ENCODE peak calls at places on chromosomes 13 and 19, in ten cellular contexts. F, K, S, L, A, P, T, D, R and V are unnamed samples.

GRCh38 chr13:47837104-47837880 is 163.8 kb downstream of the SUCLA2 start:
- DNase-seq in P (no peak), D (no peak), R (no peak), A (no peak), F (no peak), K (no peak), T (no peak), L (no peak), S (no peak), V (no peak)

GRCh38 chr19:33412617-33413425 is 39.3 kb downstream of the CEBPG start:
- DNase-seq in K (no peak), D (no peak), R (no peak), F (peak), T (no peak), A (no peak), L (no peak), P (no peak), S (no peak), V (no peak)

GRCh38 chr19:14505488-14506239 is 9.7 kb upstream of the GIPC1 start:
- DNase-seq in R (peak), F (no peak), L (peak), T (peak), D (peak), P (peak), S (peak), A (peak), K (no peak), V (no peak)

GRCh38 chr19:2047449-2048103 is 3.5 kb downstream of the MKNK2 start:
- DNase-seq in L (no peak), F (peak), R (no peak), A (no peak), S (peak), K (peak), P (peak), D (no peak), T (no peak), V (peak)

GRCh38 chr13:41059466-41059865 is 1.8 kb upstream of the WBP4 start:
- DNase-seq in R (no peak), A (no peak), D (no peak), F (no peak), T (peak), L (no peak), S (no peak), K (no peak), P (no peak), V (no peak)

GRCh38 chr19:11293468-11294389 is 2.2 kb upstream of the TSPAN16 start:
- DNase-seq in K (peak), A (peak), S (peak), R (peak), T (peak), F (peak), L (peak), P (peak), D (peak), V (peak)

GRCh38 chr13:49997935-49998334 is 1.1 kb downstream of the TRIM13 start:
- DNase-seq in P (no peak), A (no peak), K (no peak), F (no peak), T (no peak), L (no peak), D (no peak), S (no peak), R (no peak), V (no peak)

GRCh38 chr13:36151591-36151990 is 20.4 kb upstream of the DCLK1 start:
- DNase-seq in D (no peak), T (no peak), K (no peak), S (no peak), F (no peak), L (no peak), P (no peak), R (no peak), A (no peak), V (no peak)

GRCh38 chr13:21176982-21177284 is 475 bp downstream of the MRPL57 start:
- DNase-seq in K (no peak), D (no peak), P (no peak), A (no peak), F (no peak), R (no peak), T (no peak), L (no peak), S (no peak), V (no peak)

GRCh38 chr19:16127080-16127479 is 15.4 kb downstream of the RAB8A start:
- DNase-seq in T (no peak), D (no peak), A (no peak), S (no peak), F (no peak), K (no peak), P (no peak), R (no peak), L (no peak), V (no peak)

GRCh38 chr19:45906221-45906620 is 3.8 kb upstream of the MYPOP start:
- DNase-seq in L (no peak), F (no peak), K (no peak), S (no peak), D (no peak), T (peak), P (no peak), A (no peak), R (no peak), V (no peak)

GRCh38 chr13:31588331-31588730 is 151.0 kb upstream of the RXFP2 start:
- DNase-seq in T (no peak), K (no peak), A (no peak), P (no peak), F (no peak), S (no peak), L (no peak), D (no peak), R (no peak), V (no peak)

GRCh38 chr13:51825165-51825592 is 19.8 kb downstream of the TMEM272 start:
- DNase-seq in P (no peak), L (no peak), S (no peak), T (no peak), F (no peak), D (no peak), A (no peak), R (no peak), K (peak), V (no peak)

GRCh38 chr13:35549481-35549880 is 73.0 kb upstream of the MAB21L1 start:
- DNase-seq in L (no peak), F (no peak), K (no peak), P (peak), R (no peak), T (peak), S (no peak), A (no peak), D (no peak), V (no peak)

GRCh38 chr13:38607136-38607535 is 79.7 kb upstream of the FREM2 start:
- DNase-seq in R (no peak), P (no peak), D (no peak), A (no peak), F (no peak), T (no peak), K (no peak), L (no peak), S (no peak), V (no peak)

GRCh38 chr13:110575322-110576069 is 14.0 kb upstream of the RAB20 start:
- DNase-seq in T (peak), P (peak), R (no peak), K (no peak), A (peak), L (no peak), D (peak), S (peak), F (peak), V (no peak)

GRCh38 chr13:108957369-108958012 is 328.1 kb downstream of the MYO16 start:
- DNase-seq in S (no peak), P (peak), R (no peak), A (no peak), T (peak), F (no peak), D (no peak), L (no peak), K (peak), V (no peak)

GRCh38 chr13:44434441-44435141 is 61.0 kb downstream of the SERP2 start:
- DNase-seq in L (peak), F (no peak), K (no peak), T (no peak), R (no peak), A (no peak), P (no peak), D (no peak), S (no peak), V (peak)

GRCh38 chr13:50410921-50411712 is 395.9 kb downstream of the KCNRG start:
- DNase-seq in A (no peak), F (no peak), T (peak), D (no peak), R (no peak), L (no peak), P (peak), K (peak), S (no peak), V (no peak)

GRCh38 chr19:831407-832369 is 4.1 kb downstream of the AZU1 start:
- DNase-seq in K (no peak), D (no peak), P (no peak), R (no peak), F (no peak), L (no peak), A (no peak), S (peak), T (no peak), V (no peak)

GRCh38 chr19:55156202-55157063 is 1.1 kb downstream of the TNNI3 start:
- DNase-seq in T (peak), F (no peak), R (no peak), L (peak), D (no peak), P (peak), K (no peak), A (peak), S (peak), V (no peak)

GRCh38 chr19:50258918-50259372 is 55.5 kb downstream of the MYH14 start:
- DNase-seq in D (no peak), P (peak), F (no peak), S (peak), L (no peak), R (no peak), T (no peak), A (no peak), K (no peak), V (no peak)

GRCh38 chr19:38735257-38735686 is 9.0 kb downstream of the CAPN12 start:
- DNase-seq in P (peak), T (no peak), S (peak), K (peak), R (no peak), L (no peak), A (no peak), F (peak), D (peak), V (peak)

DNA sequence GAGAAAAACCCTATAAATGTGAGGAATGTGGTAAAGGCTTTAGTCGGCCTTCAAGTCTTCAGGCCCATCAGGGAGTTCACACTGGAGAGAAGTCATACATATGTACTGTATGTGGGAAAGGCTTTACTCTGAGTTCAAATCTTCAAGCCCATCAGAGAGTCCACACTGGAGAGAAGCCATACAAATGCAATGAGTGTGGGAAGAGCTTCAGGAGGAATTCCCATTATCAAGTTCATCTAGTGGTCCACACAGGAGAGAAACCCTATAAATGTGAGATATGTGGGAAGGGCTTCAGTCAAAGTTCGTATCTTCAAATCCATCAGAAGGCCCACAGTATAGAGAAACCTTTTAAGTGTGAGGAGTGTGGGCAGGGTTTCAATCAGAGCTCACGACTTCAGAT is 11.7 kb downstream of the ZNF226 start:
- DNase-seq in L (no peak), T (no peak), F (no peak), S (no peak), K (no peak), A (no peak), D (no peak), P (peak), R (no peak), V (no peak)
- TF ChIP-seq POLR2A in L (no peak), T (no peak), F (no peak), S (no peak), K (no peak), A (no peak), D (no peak), P (no peak), R (no peak), V (no peak)

DNA sequence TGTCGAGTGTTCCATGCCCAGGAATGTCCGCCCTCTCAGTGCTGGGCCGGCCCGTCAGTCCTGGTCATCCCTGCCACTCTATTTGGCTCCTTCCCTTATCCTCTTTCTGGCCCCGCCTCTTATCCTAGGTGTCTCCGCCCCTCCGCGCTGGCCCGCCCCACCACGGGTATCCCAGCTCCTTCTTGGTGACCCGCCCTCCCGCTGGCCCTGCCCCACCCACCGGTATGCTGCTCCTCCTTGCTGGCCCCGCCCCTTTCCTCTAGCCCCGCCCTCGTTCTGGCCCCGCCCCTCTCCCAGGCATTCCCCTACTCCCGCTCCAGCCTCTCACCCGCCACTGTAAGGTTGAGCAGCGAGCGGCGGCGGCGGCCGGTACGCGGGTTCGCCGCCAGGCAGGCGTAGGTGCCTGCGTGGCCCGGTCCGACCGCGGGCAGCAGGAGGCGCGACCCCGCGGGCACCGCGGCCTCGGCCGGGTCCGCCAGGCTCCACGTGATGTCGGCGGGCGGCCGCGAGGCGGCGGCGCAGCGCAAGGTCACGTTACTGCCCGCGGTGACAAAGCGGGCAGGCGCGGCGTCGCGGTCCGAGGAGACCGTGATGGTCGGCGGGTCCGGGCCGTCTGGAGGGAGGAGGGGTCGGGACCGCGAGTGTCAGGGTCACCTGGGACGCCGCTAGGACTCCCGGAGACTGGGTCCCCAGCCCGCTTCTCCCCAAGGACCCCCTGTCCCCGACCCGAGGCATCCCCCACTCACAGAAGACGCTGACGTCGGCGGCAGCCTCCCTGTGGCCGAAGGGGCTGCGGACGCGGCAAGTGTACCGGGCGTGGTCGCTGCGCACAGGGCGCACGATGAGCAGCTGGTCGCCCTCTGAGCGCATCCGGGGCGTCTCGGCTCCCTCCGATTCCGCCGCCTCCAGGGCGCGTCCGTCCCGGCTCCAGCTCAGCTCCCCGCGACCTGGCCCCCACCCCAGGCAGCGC is 2.0 kb downstream of the VSIG10L start:
- DNase-seq in A (peak), K (peak), T (peak), R (peak), L (peak), D (peak), F (peak), P (peak), S (peak), V (peak)
- TF ChIP-seq POLR2A in A (peak), K (peak), T (peak), R (no peak), L (no peak), D (peak), F (peak), P (peak), S (peak), V (peak)

GRCh38 chr19:10230904-10231623 is at the start of gene S1PR2:
- DNase-seq in K (peak), D (peak), F (peak), P (peak), A (peak), L (peak), T (peak), S (peak), R (peak), V (peak)
- TF ChIP-seq POLR2A in K (peak), D (peak), F (peak), P (no peak), A (peak), L (no peak), T (peak), S (peak), R (no peak), V (peak)

DNA sequence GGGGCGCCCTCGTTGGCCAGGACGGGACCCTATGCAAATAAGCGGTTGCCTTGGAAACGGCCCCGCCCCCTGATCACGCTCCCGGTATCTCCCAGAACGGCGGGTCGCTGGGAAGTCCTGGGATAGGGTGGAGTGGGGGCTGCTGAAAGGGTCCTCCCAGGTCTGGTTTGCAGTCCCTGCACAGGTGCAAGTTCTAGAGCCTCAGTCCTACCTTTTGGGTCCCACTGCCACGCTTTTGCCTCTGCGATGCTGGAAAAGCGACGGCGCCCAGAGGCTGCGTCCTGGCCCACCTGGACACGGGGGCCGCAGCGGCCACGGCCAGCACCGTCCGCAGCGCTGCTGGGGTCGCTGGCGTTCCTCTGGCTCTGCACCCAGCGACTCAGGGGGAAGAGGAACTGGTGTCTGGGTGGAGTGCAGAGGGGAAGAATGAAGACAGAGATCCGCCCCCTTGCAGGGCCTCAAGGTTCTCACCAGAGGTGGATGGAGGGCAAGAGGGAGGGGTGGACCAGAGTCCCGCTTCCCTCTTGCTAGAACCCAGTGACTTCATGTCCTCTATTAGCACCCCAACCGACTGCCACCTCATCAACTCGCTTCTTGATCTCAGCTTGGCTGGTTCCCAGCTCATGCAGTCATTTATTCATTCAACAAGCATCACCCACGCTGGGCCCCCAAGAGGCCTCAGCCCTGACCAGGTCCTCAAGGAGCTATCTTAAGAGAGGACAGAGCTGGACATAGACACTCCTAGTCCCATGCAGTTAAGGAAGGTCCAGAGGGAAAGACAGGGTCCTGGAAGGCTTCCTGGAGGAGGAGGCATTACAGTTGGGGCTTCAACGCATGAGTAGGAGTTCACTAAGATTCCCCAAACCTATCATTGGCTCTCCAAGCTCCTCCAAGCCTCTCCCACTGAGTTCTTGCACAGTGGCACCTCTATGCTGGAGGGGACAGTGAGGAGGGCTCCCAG is at the start of gene LRRC25:
- DNase-seq in S (no peak), D (peak), A (no peak), F (peak), L (no peak), P (no peak), R (no peak), K (no peak), T (no peak), V (peak)
- TF ChIP-seq POLR2A in S (peak), D (no peak), A (peak), F (peak), L (no peak), P (no peak), R (no peak), K (no peak), T (no peak), V (no peak)

GRCh38 chr19:40416918-40417713 is 3.9 kb upstream of the PRX start:
- DNase-seq in F (peak), D (no peak), K (no peak), R (no peak), L (peak), A (no peak), S (no peak), T (peak), P (peak), V (no peak)
- TF ChIP-seq POLR2A in F (peak), D (peak), K (peak), R (peak), L (no peak), A (peak), S (no peak), T (no peak), P (no peak), V (no peak)